ENCODE peak calls at places on chromosomes 4 and X, in nine cellular contexts. B, F, T, D, K, J, R, S and A are unnamed samples.

GRCh38 chr4:95263960-95264359 is 284.8 kb downstream of the UNC5C start:
- DNase-seq in D (no peak), B (no peak), J (no peak), S (no peak), K (no peak), F (no peak), T (no peak), R (no peak), A (no peak)

GRCh38 chrX:1452497-1453389 is at the start of gene ASMTL:
- DNase-seq in F (peak; percentile 100), D (peak; percentile 91), K (peak; percentile 100), R (peak; percentile 98), B (peak; percentile 96), S (peak; percentile 88), J (peak; percentile 99), T (peak; percentile 99), A (peak; percentile 100)

GRCh38 chr4:105273230-105273629 is 126.6 kb downstream of the TET2 start:
- DNase-seq in F (no peak), D (no peak), B (no peak), T (no peak), K (no peak), S (no peak), J (no peak), R (no peak), A (no peak)

GRCh38 chrX:14528629-14529287 is 578 bp upstream of the GLRA2 start:
- DNase-seq in S (peak; percentile 1), D (peak; percentile 0), R (peak; percentile 20), K (peak; percentile 69), B (no peak), F (peak; percentile 69), T (no peak), J (peak; percentile 27), A (peak; percentile 63)

GRCh38 chr4:48116582-48116981 is 17.5 kb downstream of the TXK start:
- DNase-seq in R (no peak), B (no peak), T (no peak), K (no peak), F (no peak), S (no peak), D (no peak), J (no peak), A (no peak)

GRCh38 chr4:26197018-26197779 is 123.6 kb upstream of the RBPJ start:
- DNase-seq in J (no peak), B (no peak), T (no peak), R (peak; percentile 56), F (no peak), D (peak; percentile 42), K (peak; percentile 35), S (peak; percentile 46), A (no peak)

GRCh38 chrX:41033299-41033698 is 51.9 kb upstream of the USP9X start:
- DNase-seq in B (no peak), F (no peak), R (no peak), S (no peak), J (no peak), K (no peak), D (no peak), T (peak; percentile 8), A (no peak)

GRCh38 chr4:47071863-47072441 is 40.6 kb downstream of the GABRB1 start:
- DNase-seq in S (no peak), K (no peak), R (no peak), B (no peak), J (no peak), T (peak; percentile 75), D (no peak), F (no peak), A (no peak)

GRCh38 chrX:54495814-54496516 is at the start of gene FGD1:
- DNase-seq in D (peak; percentile 27), F (no peak), T (peak; percentile 60), K (peak; percentile 73), S (peak; percentile 39), R (peak; percentile 39), B (peak; percentile 1), J (peak; percentile 92), A (peak; percentile 85)

GRCh38 chrX:63453571-63453970 is 102.4 kb upstream of the SPIN4 start:
- DNase-seq in J (no peak), T (no peak), D (no peak), F (no peak), B (no peak), R (no peak), K (no peak), S (no peak), A (no peak)

GRCh38 chrX:149950681-149951080 is 12.4 kb upstream of the EOLA2 start:
- DNase-seq in T (peak; percentile 62), B (no peak), S (no peak), R (no peak), J (peak; percentile 18), F (no peak), K (no peak), D (no peak), A (no peak)

GRCh38 chr4:123055943-123056342 is 133.5 kb upstream of the NUDT6 start:
- DNase-seq in F (no peak), D (no peak), J (no peak), K (no peak), T (peak; percentile 30), R (no peak), S (no peak), B (no peak), A (no peak)

GRCh38 chr4:136009258-136009832 is 1522.9 kb downstream of the PCDH18 start:
- DNase-seq in D (no peak), F (no peak), R (no peak), K (no peak), T (no peak), S (no peak), J (no peak), B (no peak), A (no peak)

GRCh38 chr4:87060957-87061356 is 126.1 kb downstream of the AFF1 start:
- DNase-seq in J (no peak), R (no peak), D (no peak), F (no peak), T (no peak), S (no peak), K (no peak), B (no peak), A (no peak)
- TF ChIP-seq POLR2AphosphoS5 in J (no peak), R (no peak), D (no peak), F (no peak), T (no peak), S (no peak), K (no peak), B (no peak), A (peak; percentile 70)

GRCh38 chr4:112646632-112647537 is 9.9 kb downstream of the LARP7 start:
- DNase-seq in K (no peak), T (no peak), S (no peak), B (no peak), J (no peak), R (no peak), F (no peak), D (no peak), A (no peak)
- TF ChIP-seq POLR2AphosphoS5 in K (no peak), T (no peak), S (no peak), B (no peak), J (no peak), R (no peak), F (no peak), D (no peak), A (no peak)

GRCh38 chr4:101186558-101187184 is 160.7 kb downstream of the PPP3CA start:
- DNase-seq in S (no peak), D (no peak), B (no peak), J (no peak), K (no peak), T (no peak), F (no peak), R (no peak), A (no peak)

GRCh38 chr4:101192244-101192643 is 155.1 kb downstream of the PPP3CA start:
- DNase-seq in T (no peak), B (no peak), F (no peak), S (no peak), R (no peak), D (no peak), K (no peak), J (no peak), A (no peak)

GRCh38 chr4:101187837-101188236 is 159.5 kb downstream of the PPP3CA start:
- DNase-seq in S (no peak), J (no peak), B (no peak), D (no peak), T (peak; percentile 71), K (no peak), F (no peak), R (no peak), A (no peak)

GRCh38 chr4:101188906-101189305 is 158.4 kb downstream of the PPP3CA start:
- DNase-seq in S (no peak), K (no peak), F (no peak), J (no peak), T (no peak), D (no peak), B (no peak), R (no peak), A (no peak)

GRCh38 chr4:101191302-101192098 is 155.8 kb downstream of the PPP3CA start:
- DNase-seq in K (peak; percentile 73), J (peak; percentile 47), R (peak; percentile 49), S (no peak), B (no peak), F (no peak), T (peak; percentile 99), D (no peak), A (peak; percentile 91)
- TF ChIP-seq POLR2AphosphoS5 in K (peak; percentile 72), J (no peak), R (no peak), S (no peak), B (no peak), F (peak; percentile 39), T (no peak), D (no peak), A (peak; percentile 74)

DNA sequence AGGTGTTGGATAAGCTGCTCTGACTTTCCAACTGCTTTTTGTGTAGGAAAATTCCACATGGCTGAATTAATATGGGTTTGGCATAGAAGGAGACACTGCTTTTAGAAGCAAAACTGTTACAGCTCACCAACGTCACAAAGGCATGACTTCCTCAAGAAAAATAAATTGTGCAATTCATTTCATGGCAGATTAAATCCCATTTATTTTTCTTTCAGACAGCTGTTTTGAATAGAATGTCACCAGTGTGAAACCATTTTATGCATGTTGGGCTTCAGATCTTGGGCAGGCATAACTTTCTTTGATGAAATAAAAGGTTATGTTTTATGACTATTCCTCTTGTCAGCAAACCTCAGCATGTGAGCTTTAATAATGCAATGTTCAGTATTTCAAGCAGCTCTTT is 542.8 kb downstream of the GALNTL6 start:
- DNase-seq in T (no peak), D (no peak), R (no peak), B (peak; percentile 93), S (no peak), F (no peak), K (no peak), J (no peak), A (no peak)
- TF ChIP-seq POLR2AphosphoS5 in T (no peak), D (no peak), R (no peak), B (peak; percentile 71), S (no peak), F (no peak), K (no peak), J (no peak), A (peak; percentile 63)

DNA sequence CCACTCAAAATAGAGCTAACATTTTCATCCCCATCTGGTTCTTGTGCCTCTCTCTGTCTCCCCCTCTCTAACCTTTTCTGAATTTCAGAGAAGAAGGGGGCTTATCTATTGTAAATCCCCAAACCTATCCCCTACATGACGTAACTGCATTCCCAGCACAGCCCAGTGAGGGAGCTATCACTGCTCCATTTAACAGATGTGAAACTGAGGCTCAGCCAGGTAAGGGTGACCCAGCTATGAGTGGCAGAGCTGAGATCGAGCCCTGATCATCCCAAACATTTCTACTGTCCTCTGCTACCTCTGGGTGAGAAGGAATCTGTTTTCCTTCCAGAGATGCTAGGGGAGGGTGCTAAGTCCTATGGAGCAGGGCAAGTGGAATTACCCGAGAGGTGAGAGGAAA is 107.5 kb downstream of the SLC2A9 start:
- DNase-seq in F (no peak), D (no peak), T (no peak), K (no peak), S (no peak), B (no peak), J (no peak), R (no peak), A (no peak)
- TF ChIP-seq POLR2AphosphoS5 in F (no peak), D (no peak), T (no peak), K (no peak), S (no peak), B (no peak), J (no peak), R (no peak), A (no peak)